ENCODE peak calls at places on chromosomes 13 and 19, in nine cellular contexts. O is neural progenitor cell; T is heart left ventricle; Y is cardiac muscle cell; B is RWPE2; P is aorta; V is uterus; R is GM23338; Z is CD8-positive, alpha-beta T cell. C is an unnamed sample.
A peak's percentile ranks its signal among the peaks of the same experiment; 100 is the strongest.

GRCh38 chr13:93066187-93066586 is 160.4 kb upstream of the GPC6 start:
- DNase-seq in V (no peak), B (no peak), Z (no peak), P (no peak), Y (no peak), O (no peak), T (no peak), R (no peak), C (no peak)

GRCh38 chr19:31114585-31114984 is 234.7 kb downstream of the TSHZ3 start:
- DNase-seq in B (no peak), T (no peak), P (no peak), Y (no peak), O (no peak), Z (no peak), R (no peak), V (no peak), C (no peak)

GRCh38 chr13:33659894-33660293 is 158.1 kb upstream of the RFC3 start:
- DNase-seq in V (no peak), B (no peak), O (no peak), T (no peak), Z (no peak), P (no peak), Y (no peak), R (no peak), C (no peak)

GRCh38 chr13:44906758-44907157 is 82.5 kb downstream of the NUFIP1 start:
- DNase-seq in P (peak; percentile 57), O (no peak), R (no peak), Z (no peak), V (peak; percentile 62), T (no peak), B (no peak), Y (peak; percentile 20), C (no peak)

GRCh38 chr19:54302252-54302651 is 10.7 kb downstream of the LILRA5 start:
- DNase-seq in V (no peak), T (no peak), Y (no peak), R (no peak), Z (no peak), O (no peak), B (no peak), P (no peak), C (no peak)

GRCh38 chr13:32548837-32549236 is 10.2 kb upstream of the N4BP2L2 start:
- DNase-seq in O (no peak), V (no peak), Y (no peak), Z (no peak), T (no peak), B (no peak), P (no peak), R (no peak), C (no peak)

GRCh38 chr19:16524991-16525734 is 17.1 kb downstream of the CHERP start:
- DNase-seq in B (peak; percentile 56), T (no peak), R (no peak), P (no peak), Y (no peak), V (no peak), Z (no peak), O (no peak), C (no peak)

GRCh38 chr19:9531933-9532332 is 6.5 kb downstream of the ZNF426 start:
- DNase-seq in P (no peak), R (no peak), O (no peak), V (no peak), B (no peak), Z (no peak), Y (no peak), T (no peak), C (no peak)

GRCh38 chr19:20423381-20424207 is 142.0 kb downstream of the ZNF737 start:
- DNase-seq in T (peak; percentile 73), R (peak; percentile 73), B (no peak), V (peak; percentile 39), Z (no peak), Y (peak; percentile 60), P (peak; percentile 86), O (peak; percentile 37), C (peak; percentile 67)

GRCh38 chr19:30228113-30228725 is 144.0 kb upstream of the ZNF536 start:
- DNase-seq in R (peak; percentile 54), P (no peak), O (peak; percentile 58), B (no peak), Z (no peak), V (no peak), Y (no peak), T (no peak), C (peak; percentile 64)

GRCh38 chr19:39607561-39607960 is 5.2 kb downstream of the LGALS13 start:
- DNase-seq in Y (no peak), B (no peak), P (no peak), Z (no peak), R (no peak), V (no peak), T (no peak), O (no peak), C (no peak)

GRCh38 chr19:39602224-39602623 is at the start of gene LGALS13:
- DNase-seq in R (no peak), T (no peak), Z (no peak), B (no peak), P (no peak), V (no peak), O (no peak), Y (no peak), C (no peak)

GRCh38 chr19:39603825-39604224 is 1.5 kb downstream of the LGALS13 start:
- DNase-seq in R (no peak), O (no peak), T (no peak), B (no peak), P (no peak), V (no peak), Y (no peak), Z (no peak), C (no peak)

GRCh38 chr19:39607021-39607420 is 4.7 kb downstream of the LGALS13 start:
- DNase-seq in O (no peak), P (no peak), T (no peak), R (no peak), Y (no peak), B (no peak), V (no peak), Z (no peak), C (no peak)
- H3K27me3 ChIP-seq in O (no peaks in the 10 kb centered on the region), P (no peaks in the 10 kb centered on the region), T (no peaks in the 10 kb centered on the region), R (no peaks in the 10 kb centered on the region), Y (no peaks in the 10 kb centered on the region), B (peaks cover 21% of the 10 kb centered on the region), V (no peaks in the 10 kb centered on the region), Z (no peaks in the 10 kb centered on the region), C (peaks cover 20% of the 10 kb centered on the region)

DNA sequence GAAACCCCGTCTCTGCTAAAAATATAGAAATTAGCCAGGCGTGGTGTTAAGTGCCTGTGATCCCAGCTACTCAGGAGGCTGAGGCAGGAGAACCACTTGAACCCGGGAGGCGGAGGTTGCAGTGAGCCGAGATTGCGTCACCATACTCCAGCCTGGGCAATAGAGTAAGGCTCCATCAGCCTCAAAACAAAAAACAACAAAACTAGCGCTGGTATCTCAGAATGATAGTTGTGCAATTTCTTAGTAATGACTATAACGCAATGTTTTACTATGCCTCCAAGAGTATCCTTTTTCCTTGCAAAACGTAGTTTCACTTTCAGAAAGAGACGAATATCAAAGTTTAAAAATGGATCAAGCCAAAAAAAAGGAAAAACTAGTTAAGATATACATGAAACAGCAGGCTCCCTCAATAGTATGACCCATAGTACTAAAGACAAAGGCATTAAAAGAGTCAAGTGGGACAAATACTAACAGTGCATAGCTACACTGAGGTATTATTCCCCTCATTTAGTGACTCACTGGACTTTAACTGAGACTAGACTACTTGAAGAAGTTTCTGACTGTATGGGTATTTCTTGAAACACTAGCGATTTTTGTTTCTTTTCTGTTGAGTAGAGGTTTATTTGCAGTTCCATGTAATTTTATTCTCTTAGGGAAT is 10.5 kb upstream of the ITM2B start:
- DNase-seq in Y (no peak), R (no peak), P (peak; percentile 71), Z (no peak), B (no peak), V (peak; percentile 62), T (peak; percentile 72), O (no peak), C (no peak)
- H3K4me3 ChIP-seq in Y (no peak overlapping the region), R (no peak overlapping the region), P (peak overlapping the region; percentile 26), Z (peak overlapping the region; percentile 42), B (peak overlapping the region; percentile 20), V (peak overlapping the region; percentile 29), T (peak overlapping the region; percentile 41), O (no peak overlapping the region), C (no peak overlapping the region)

GRCh38 chr19:40204381-40204780 is 13.2 kb downstream of the MAP3K10 start:
- DNase-seq in O (no peak), Z (no peak), R (no peak), B (no peak), T (no peak), Y (no peak), P (no peak), V (no peak), C (no peak)

GRCh38 chr19:40192758-40193586 is 1.7 kb downstream of the MAP3K10 start:
- DNase-seq in Y (no peak), P (no peak), T (no peak), Z (no peak), R (peak; percentile 19), O (no peak), B (no peak), V (no peak), C (peak; percentile 57)

GRCh38 chr19:40200352-40201099 is 9.3 kb downstream of the MAP3K10 start:
- DNase-seq in T (no peak), V (no peak), Z (no peak), B (no peak), Y (no peak), P (no peak), O (no peak), R (no peak), C (no peak)

GRCh38 chr19:40193587-40193849 is 2.3 kb downstream of the MAP3K10 start:
- DNase-seq in O (no peak), Y (no peak), V (no peak), T (no peak), P (no peak), Z (no peak), R (no peak), B (no peak), C (no peak)

GRCh38 chr19:40198272-40198990 is 7.2 kb downstream of the MAP3K10 start:
- DNase-seq in Z (no peak), Y (no peak), V (no peak), T (no peak), P (no peak), O (no peak), R (no peak), B (no peak), C (no peak)
- H3K27me3 ChIP-seq in Z (no peaks in the 10 kb centered on the region), Y (no peaks in the 10 kb centered on the region), V (no peaks in the 10 kb centered on the region), T (no peaks in the 10 kb centered on the region), P (no peaks in the 10 kb centered on the region), O (no peaks in the 10 kb centered on the region), R (no peaks in the 10 kb centered on the region), B (no peaks in the 10 kb centered on the region), C (no peaks in the 10 kb centered on the region)

GRCh38 chr13:76798037-76798436 is 88.2 kb downstream of the KCTD12 start:
- DNase-seq in B (no peak), P (no peak), Z (no peak), O (no peak), Y (no peak), V (no peak), T (no peak), R (no peak), C (no peak)

GRCh38 chr13:76791290-76791664 is 94.9 kb downstream of the KCTD12 start:
- DNase-seq in R (peak; percentile 7), Y (peak; percentile 39), B (no peak), T (no peak), O (no peak), V (no peak), Z (no peak), P (no peak), C (no peak)

GRCh38 chr13:76795701-76796695 is 90.2 kb downstream of the KCTD12 start:
- DNase-seq in Y (no peak), B (no peak), P (no peak), R (no peak), Z (no peak), O (no peak), T (no peak), V (no peak), C (no peak)

GRCh38 chr13:76790519-76791289 is 95.5 kb downstream of the KCTD12 start:
- DNase-seq in R (no peak), T (no peak), Y (peak; percentile 84), V (no peak), Z (no peak), B (no peak), P (no peak), O (no peak), C (no peak)

GRCh38 chr13:76792680-76793334 is 93.4 kb downstream of the KCTD12 start:
- DNase-seq in O (no peak), P (peak; percentile 56), T (no peak), B (no peak), Z (no peak), R (no peak), Y (no peak), V (peak; percentile 27), C (no peak)
- H3K4me3 ChIP-seq in O (no peak overlapping the region), P (no peak overlapping the region), T (no peak overlapping the region), B (no peak overlapping the region), Z (no peak overlapping the region), R (no peak overlapping the region), Y (no peak overlapping the region), V (no peak overlapping the region), C (no peak overlapping the region)

C was measured in endodermal cell.